ENCODE peak calls at places on chromosome 22, in nine cellular contexts. A is stimulated activated CD4-positive, alpha-beta T cell treated with anti-CD3 and anti-CD28 coated beads, TNF-alpha, amount 100 ng/mL, for 1 hour; V is cardiac fibroblast; Q is psoas muscle; C is substantia nigra; W is activated CD8-positive, alpha-beta memory T cell treated with anti-CD3 and anti-CD28 coated beads, Interleukin-2, amount 50 U/mL, for 4 hours; H is retina; R is NAMALWA; B is fibroblast of the aortic adventitia. K is an unnamed sample.

GRCh38 chr22:48944756-48945620 is 882.7 kb downstream of the BRD1 start:
- DNase-seq in Q (no peak), C (no peak), R (no peak), A (no peak), W (no peak), B (no peak), V (no peak), H (peak), K (no peak)

GRCh38 chr22:41345807-41346335 is 35.9 kb upstream of the TEF start:
- DNase-seq in Q (no peak), C (no peak), H (no peak), V (no peak), R (no peak), B (no peak), A (no peak), W (no peak), K (no peak)

GRCh38 chr22:27982106-27982505 is 63.0 kb upstream of the PITPNB start:
- DNase-seq in W (no peak), Q (no peak), C (no peak), A (no peak), B (no peak), R (no peak), V (no peak), H (no peak), K (no peak)

GRCh38 chr22:37183432-37184379 is 4.3 kb downstream of the C1QTNF6 start:
- DNase-seq in R (no peak), Q (peak), B (no peak), C (no peak), V (no peak), H (no peak), W (no peak), A (no peak), K (no peak)

GRCh38 chr22:36267896-36268485 is 15.1 kb downstream of the APOL1 start:
- DNase-seq in Q (no peak), W (no peak), A (no peak), H (no peak), V (no peak), B (no peak), C (no peak), R (no peak), K (no peak)

GRCh38 chr22:20811971-20812660 is 38.2 kb downstream of the SERPIND1 start:
- DNase-seq in R (no peak), V (no peak), B (no peak), W (no peak), Q (no peak), H (no peak), C (no peak), A (no peak), K (no peak)

GRCh38 chr22:40567106-40567505 is 69.4 kb downstream of the MRTFA start:
- DNase-seq in R (no peak), A (no peak), Q (no peak), H (no peak), V (peak), W (no peak), C (no peak), B (peak), K (peak)

GRCh38 chr22:35575116-35575748 is 34.6 kb downstream of the RASD2 start:
- DNase-seq in Q (no peak), C (no peak), B (no peak), R (peak), A (no peak), V (no peak), H (no peak), W (no peak), K (no peak)

GRCh38 chr22:17541476-17541875 is 21.8 kb upstream of the SLC25A18 start:
- DNase-seq in H (no peak), C (no peak), W (no peak), V (no peak), Q (no peak), R (no peak), A (no peak), B (no peak), K (no peak)

GRCh38 chr22:24559471-24559870 is 3.7 kb downstream of the SNRPD3 start:
- DNase-seq in A (no peak), H (no peak), C (no peak), W (no peak), B (no peak), R (peak), V (no peak), Q (no peak), K (no peak)

GRCh38 chr22:44180706-44181032 is at the start of gene PARVG:
- DNase-seq in A (no peak), R (peak), V (no peak), W (no peak), Q (no peak), H (no peak), C (no peak), B (no peak), K (no peak)

GRCh38 chr22:41619979-41620645 is 731 bp downstream of the DESI1 start:
- DNase-seq in W (peak), R (peak), V (peak), Q (peak), C (no peak), B (no peak), H (no peak), A (no peak), K (no peak)

GRCh38 chr22:24497879-24498278 is 2.7 kb downstream of the UPB1 start:
- DNase-seq in W (no peak), Q (no peak), B (no peak), R (peak), A (no peak), V (no peak), C (no peak), H (no peak), K (no peak)

GRCh38 chr22:36367066-36367465 is 20.7 kb downstream of the MYH9 start:
- DNase-seq in R (no peak), V (peak), W (no peak), A (no peak), H (no peak), C (no peak), Q (no peak), B (no peak), K (no peak)

GRCh38 chr22:50526849-50527801 is 1.7 kb upstream of the SCO2 start:
- DNase-seq in A (no peak), Q (peak), R (peak), H (no peak), B (peak), V (peak), W (no peak), C (no peak), K (peak)

GRCh38 chr22:37749831-37750595 is 53.2 kb downstream of the TRIOBP start:
- DNase-seq in R (no peak), W (no peak), V (peak), A (no peak), Q (no peak), C (no peak), H (no peak), B (peak), K (peak)

GRCh38 chr22:39319284-39320170 is at the start of gene RPL3:
- DNase-seq in A (peak), V (peak), B (peak), R (peak), Q (peak), W (peak), C (peak), H (peak), K (peak)

GRCh38 chr22:50301581-50301991 is 5.9 kb downstream of the PLXNB2 start:
- DNase-seq in W (no peak), C (no peak), A (no peak), H (no peak), V (no peak), R (peak), Q (no peak), B (no peak), K (no peak)

GRCh38 chr22:20992056-20992442 is 9.9 kb downstream of the THAP7 start:
- DNase-seq in H (no peak), R (no peak), B (no peak), V (no peak), A (no peak), W (no peak), Q (no peak), C (no peak), K (no peak)

GRCh38 chr22:23801238-23801821 is 14.6 kb downstream of the SMARCB1 start:
- DNase-seq in H (no peak), W (no peak), B (no peak), V (no peak), A (no peak), Q (no peak), C (no peak), R (peak), K (no peak)

GRCh38 chr22:42065408-42066132 is 5.0 kb downstream of the NAGA start:
- DNase-seq in W (no peak), H (no peak), V (no peak), C (no peak), Q (no peak), R (no peak), B (no peak), A (no peak), K (no peak)